ENCODE peak calls at places on chromosomes 5 and 9, in six cellular contexts. One of them, this sample, is unnamed.
A peak's percentile ranks its signal among the peaks of the same experiment; 100 is the strongest.

GRCh38 chr5:134124289-134125194 is 10.1 kb downstream of the TCF7 start:
- DNase-seq in CD8-positive, alpha-beta T cell: no peak
- DNase-seq in AG04450: no peak
- DNase-seq in cardiac muscle cell: no peak
- DNase-seq in fibroblast of pulmonary artery: no peak
- DNase-seq in cardiac fibroblast: no peak
- DNase-seq in this sample: peak; percentile 31

GRCh38 chr5:135423158-135423925 is 23.8 kb downstream of the DCANP1 start:
- DNase-seq in cardiac muscle cell: peak; percentile 30
- DNase-seq in AG04450: no peak
- DNase-seq in cardiac fibroblast: peak; percentile 20
- DNase-seq in CD8-positive, alpha-beta T cell: no peak
- DNase-seq in fibroblast of pulmonary artery: no peak
- DNase-seq in this sample: no peak

GRCh38 chr5:53557386-53557785 is 3.1 kb upstream of the NDUFS4 start:
- DNase-seq in cardiac muscle cell: no peak
- DNase-seq in AG04450: no peak
- DNase-seq in fibroblast of pulmonary artery: peak; percentile 45
- DNase-seq in CD8-positive, alpha-beta T cell: no peak
- DNase-seq in cardiac fibroblast: no peak
- DNase-seq in this sample: no peak

GRCh38 chr5:86807046-86807712 is 189.4 kb downstream of the COX7C start:
- DNase-seq in CD8-positive, alpha-beta T cell: no peak
- DNase-seq in cardiac muscle cell: no peak
- DNase-seq in cardiac fibroblast: no peak
- DNase-seq in fibroblast of pulmonary artery: no peak
- DNase-seq in AG04450: no peak
- DNase-seq in this sample: no peak

GRCh38 chr5:178399723-178400115 is 167.1 kb upstream of the PHYKPL start:
- DNase-seq in cardiac fibroblast: no peak
- DNase-seq in fibroblast of pulmonary artery: no peak
- DNase-seq in cardiac muscle cell: no peak
- DNase-seq in AG04450: no peak
- DNase-seq in CD8-positive, alpha-beta T cell: no peak
- DNase-seq in this sample: no peak

GRCh38 chr5:62281411-62281810 is 24.6 kb upstream of the KIF2A start:
- DNase-seq in CD8-positive, alpha-beta T cell: no peak
- DNase-seq in fibroblast of pulmonary artery: no peak
- DNase-seq in cardiac fibroblast: no peak
- DNase-seq in cardiac muscle cell: no peak
- DNase-seq in AG04450: no peak
- DNase-seq in this sample: no peak

GRCh38 chr5:88203977-88204735 is 64.5 kb downstream of the TMEM161B start:
- DNase-seq in fibroblast of pulmonary artery: no peak
- DNase-seq in CD8-positive, alpha-beta T cell: peak; percentile 25
- DNase-seq in AG04450: no peak
- DNase-seq in cardiac fibroblast: no peak
- DNase-seq in cardiac muscle cell: no peak
- DNase-seq in this sample: peak; percentile 64

GRCh38 chr5:29367176-29367833 is 1826.2 kb upstream of the CDH6 start:
- DNase-seq in fibroblast of pulmonary artery: no peak
- DNase-seq in AG04450: no peak
- DNase-seq in CD8-positive, alpha-beta T cell: no peak
- DNase-seq in cardiac fibroblast: no peak
- DNase-seq in cardiac muscle cell: no peak
- DNase-seq in this sample: no peak

GRCh38 chr9:112061152-112061740 is 113.9 kb downstream of the SUSD1 start:
- DNase-seq in cardiac fibroblast: peak; percentile 97
- DNase-seq in AG04450: peak; percentile 92
- DNase-seq in cardiac muscle cell: peak; percentile 97
- DNase-seq in CD8-positive, alpha-beta T cell: no peak
- DNase-seq in fibroblast of pulmonary artery: peak; percentile 99
- DNase-seq in this sample: peak; percentile 95

GRCh38 chr5:128271859-128272446 is 188.4 kb downstream of the SLC12A2 start:
- DNase-seq in AG04450: no peak
- DNase-seq in CD8-positive, alpha-beta T cell: no peak
- DNase-seq in fibroblast of pulmonary artery: peak; percentile 94
- DNase-seq in cardiac muscle cell: peak; percentile 83
- DNase-seq in cardiac fibroblast: peak; percentile 89
- DNase-seq in this sample: peak; percentile 57

GRCh38 chr9:28808042-28808441 is 1234.8 kb upstream of the C9orf72 start:
- DNase-seq in CD8-positive, alpha-beta T cell: no peak
- DNase-seq in cardiac muscle cell: peak; percentile 38
- DNase-seq in AG04450: no peak
- DNase-seq in cardiac fibroblast: peak; percentile 13
- DNase-seq in fibroblast of pulmonary artery: peak; percentile 74
- DNase-seq in this sample: peak; percentile 12

GRCh38 chr9:126150411-126151030 is 176.1 kb upstream of the MVB12B start:
- DNase-seq in AG04450: no peak
- DNase-seq in fibroblast of pulmonary artery: no peak
- DNase-seq in cardiac fibroblast: no peak
- DNase-seq in cardiac muscle cell: no peak
- DNase-seq in CD8-positive, alpha-beta T cell: no peak
- DNase-seq in this sample: no peak

GRCh38 chr5:175588709-175589429 is 69.0 kb upstream of the HRH2 start:
- DNase-seq in cardiac muscle cell: no peak
- DNase-seq in CD8-positive, alpha-beta T cell: no peak
- DNase-seq in cardiac fibroblast: no peak
- DNase-seq in AG04450: no peak
- DNase-seq in fibroblast of pulmonary artery: no peak
- DNase-seq in this sample: no peak

GRCh38 chr5:126002222-126002897 is 420.8 kb upstream of the GRAMD2B start:
- DNase-seq in cardiac fibroblast: peak; percentile 98
- DNase-seq in CD8-positive, alpha-beta T cell: no peak
- DNase-seq in AG04450: peak; percentile 44
- DNase-seq in fibroblast of pulmonary artery: peak; percentile 97
- DNase-seq in cardiac muscle cell: peak; percentile 96
- DNase-seq in this sample: peak; percentile 98

GRCh38 chr9:5438301-5439162 is 807 bp upstream of the PLGRKT start:
- DNase-seq in AG04450: no peak
- DNase-seq in fibroblast of pulmonary artery: peak; percentile 48
- DNase-seq in cardiac muscle cell: peak; percentile 47
- DNase-seq in cardiac fibroblast: peak; percentile 41
- DNase-seq in CD8-positive, alpha-beta T cell: no peak
- DNase-seq in this sample: no peak

GRCh38 chr5:107812570-107813141 is 141.9 kb upstream of the EFNA5 start:
- DNase-seq in cardiac muscle cell: peak; percentile 9
- DNase-seq in CD8-positive, alpha-beta T cell: no peak
- DNase-seq in AG04450: peak; percentile 66
- DNase-seq in fibroblast of pulmonary artery: peak; percentile 20
- DNase-seq in cardiac fibroblast: no peak
- DNase-seq in this sample: no peak

GRCh38 chr9:135584934-135585333 is 23.4 kb downstream of the PAEP start:
- DNase-seq in cardiac muscle cell: peak; percentile 65
- DNase-seq in fibroblast of pulmonary artery: peak; percentile 58
- DNase-seq in AG04450: no peak
- DNase-seq in CD8-positive, alpha-beta T cell: no peak
- DNase-seq in cardiac fibroblast: no peak
- DNase-seq in this sample: no peak

GRCh38 chr5:21680196-21680595 is 1172.9 kb downstream of the CDH12 start:
- DNase-seq in fibroblast of pulmonary artery: peak; percentile 86
- DNase-seq in cardiac fibroblast: peak; percentile 65
- DNase-seq in CD8-positive, alpha-beta T cell: no peak
- DNase-seq in AG04450: peak; percentile 72
- DNase-seq in cardiac muscle cell: peak; percentile 85
- DNase-seq in this sample: peak; percentile 91

GRCh38 chr9:95284152-95284551 is 33.4 kb downstream of the FANCC start:
- DNase-seq in CD8-positive, alpha-beta T cell: no peak
- DNase-seq in cardiac fibroblast: no peak
- DNase-seq in fibroblast of pulmonary artery: no peak
- DNase-seq in cardiac muscle cell: no peak
- DNase-seq in AG04450: peak; percentile 77
- DNase-seq in this sample: no peak

GRCh38 chr9:97983524-97984187 is 515 bp downstream of the ANP32B start:
- DNase-seq in AG04450: no peak
- DNase-seq in fibroblast of pulmonary artery: peak; percentile 35
- DNase-seq in CD8-positive, alpha-beta T cell: peak; percentile 32
- DNase-seq in cardiac fibroblast: peak; percentile 45
- DNase-seq in cardiac muscle cell: peak; percentile 50
- DNase-seq in this sample: no peak

GRCh38 chr9:124658165-124659017 is 112.7 kb downstream of the NR6A1 start:
- DNase-seq in AG04450: peak; percentile 93
- DNase-seq in cardiac fibroblast: peak; percentile 96
- DNase-seq in CD8-positive, alpha-beta T cell: no peak
- DNase-seq in cardiac muscle cell: peak; percentile 97
- DNase-seq in fibroblast of pulmonary artery: peak; percentile 97
- DNase-seq in this sample: peak; percentile 93

DNA sequence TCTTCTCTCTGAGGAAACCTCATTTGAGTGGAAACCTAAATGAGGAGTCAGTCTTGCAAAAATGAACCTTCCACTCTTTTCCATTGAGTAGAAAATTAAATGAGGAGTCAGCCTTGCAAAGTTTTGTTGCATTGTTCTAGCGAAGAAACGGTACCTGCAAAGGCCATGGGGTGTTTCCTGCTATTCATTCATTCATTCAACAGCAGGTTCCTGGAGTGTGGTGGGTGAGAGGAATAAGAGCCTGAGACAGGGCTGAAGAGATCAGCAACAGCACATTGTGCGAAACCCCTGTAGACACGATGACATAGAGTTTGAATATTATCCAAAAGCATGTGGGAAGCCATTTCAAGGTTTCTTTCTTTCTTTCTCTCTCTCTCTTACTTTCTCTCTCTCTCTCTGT is 14.6 kb upstream of the SETX start:
- DNase-seq in cardiac muscle cell: no peak
- DNase-seq in AG04450: no peak
- DNase-seq in fibroblast of pulmonary artery: no peak
- DNase-seq in CD8-positive, alpha-beta T cell: no peak
- DNase-seq in cardiac fibroblast: no peak
- DNase-seq in this sample: no peak
- H3K4me3 ChIP-seq in cardiac muscle cell: no peak overlapping the region
- H3K4me3 ChIP-seq in AG04450: no peak overlapping the region
- H3K4me3 ChIP-seq in fibroblast of pulmonary artery: no peak overlapping the region
- H3K4me3 ChIP-seq in CD8-positive, alpha-beta T cell: no peak overlapping the region
- H3K4me3 ChIP-seq in cardiac fibroblast: no peak overlapping the region
- H3K4me3 ChIP-seq in this sample: no peak overlapping the region

GRCh38 chr9:72150653-72151052 is 1.4 kb downstream of the GDA start:
- DNase-seq in AG04450: no peak
- DNase-seq in fibroblast of pulmonary artery: no peak
- DNase-seq in cardiac muscle cell: no peak
- DNase-seq in CD8-positive, alpha-beta T cell: no peak
- DNase-seq in cardiac fibroblast: no peak
- DNase-seq in this sample: no peak

GRCh38 chr9:72151099-72151498 is 1.9 kb downstream of the GDA start:
- DNase-seq in CD8-positive, alpha-beta T cell: no peak
- DNase-seq in cardiac muscle cell: no peak
- DNase-seq in fibroblast of pulmonary artery: no peak
- DNase-seq in AG04450: no peak
- DNase-seq in cardiac fibroblast: no peak
- DNase-seq in this sample: no peak

GRCh38 chr9:72150172-72150571 is 932 bp downstream of the GDA start:
- DNase-seq in CD8-positive, alpha-beta T cell: no peak
- DNase-seq in AG04450: no peak
- DNase-seq in cardiac muscle cell: no peak
- DNase-seq in fibroblast of pulmonary artery: no peak
- DNase-seq in cardiac fibroblast: no peak
- DNase-seq in this sample: no peak

GRCh38 chr9:72147676-72148075 is 1.6 kb upstream of the GDA start:
- DNase-seq in fibroblast of pulmonary artery: no peak
- DNase-seq in AG04450: no peak
- DNase-seq in cardiac fibroblast: no peak
- DNase-seq in cardiac muscle cell: no peak
- DNase-seq in CD8-positive, alpha-beta T cell: no peak
- DNase-seq in this sample: no peak

GRCh38 chr9:72149231-72149975 is at the start of gene GDA:
- DNase-seq in cardiac muscle cell: no peak
- DNase-seq in AG04450: no peak
- DNase-seq in fibroblast of pulmonary artery: no peak
- DNase-seq in CD8-positive, alpha-beta T cell: no peak
- DNase-seq in cardiac fibroblast: no peak
- DNase-seq in this sample: no peak
- TF ChIP-seq CTCF in cardiac muscle cell: no peak
- TF ChIP-seq CTCF in AG04450: no peak
- TF ChIP-seq CTCF in fibroblast of pulmonary artery: no peak
- TF ChIP-seq CTCF in CD8-positive, alpha-beta T cell: no peak
- TF ChIP-seq CTCF in cardiac fibroblast: no peak
- TF ChIP-seq CTCF in this sample: no peak

GRCh38 chr5:67221487-67222242 is 25.1 kb upstream of the CD180 start:
- DNase-seq in CD8-positive, alpha-beta T cell: no peak
- DNase-seq in AG04450: no peak
- DNase-seq in cardiac muscle cell: no peak
- DNase-seq in cardiac fibroblast: no peak
- DNase-seq in fibroblast of pulmonary artery: no peak
- DNase-seq in this sample: no peak
- H3K4me3 ChIP-seq in CD8-positive, alpha-beta T cell: peak overlapping the region; percentile 10
- H3K4me3 ChIP-seq in AG04450: no peak overlapping the region
- H3K4me3 ChIP-seq in cardiac muscle cell: no peak overlapping the region
- H3K4me3 ChIP-seq in cardiac fibroblast: no peak overlapping the region
- H3K4me3 ChIP-seq in fibroblast of pulmonary artery: no peak overlapping the region
- H3K4me3 ChIP-seq in this sample: no peak overlapping the region

DNA sequence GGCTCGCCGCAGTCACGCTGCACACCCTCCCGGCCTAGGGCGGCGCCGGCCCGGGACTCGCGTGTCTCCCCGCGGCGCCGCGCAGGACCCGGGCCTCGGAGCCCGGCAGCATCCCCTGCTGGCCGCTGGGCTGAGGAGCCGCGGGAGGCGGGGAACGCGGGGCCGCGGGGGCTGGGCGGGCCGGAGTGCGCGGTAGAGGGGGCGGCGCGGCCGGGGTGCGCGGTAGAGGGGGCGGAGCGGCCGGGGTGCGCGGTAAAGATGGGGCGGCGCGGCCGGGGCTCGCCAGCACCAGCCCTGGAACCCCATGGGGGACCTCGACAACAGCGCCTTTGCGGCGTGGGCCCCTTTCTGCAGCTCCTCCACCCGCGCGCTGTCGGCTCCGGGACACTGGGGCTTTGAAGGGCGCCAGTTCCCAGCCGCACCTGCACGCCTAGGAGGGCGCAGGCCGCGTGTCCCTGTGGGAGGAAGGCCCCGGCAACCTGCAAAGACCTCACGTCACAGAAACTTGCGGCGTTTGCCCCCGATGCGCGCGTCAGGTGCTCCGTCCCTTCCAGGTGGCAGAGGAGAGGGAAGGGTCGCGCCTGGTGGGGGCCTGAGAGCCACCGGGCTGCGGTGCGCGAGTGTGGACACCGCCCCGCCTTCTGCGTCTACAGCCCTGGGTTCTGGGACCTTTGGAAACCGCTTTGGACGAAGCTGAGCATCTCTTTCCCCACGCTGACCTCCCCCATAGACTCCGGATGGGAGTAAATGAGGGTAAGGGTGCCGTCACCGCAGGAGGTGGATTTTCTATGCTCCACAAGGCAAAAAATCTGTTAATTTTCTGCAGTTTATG is 49.6 kb downstream of the NSUN2 start:
- DNase-seq in CD8-positive, alpha-beta T cell: no peak
- DNase-seq in AG04450: no peak
- DNase-seq in cardiac fibroblast: peak; percentile 31
- DNase-seq in fibroblast of pulmonary artery: peak; percentile 4
- DNase-seq in cardiac muscle cell: peak; percentile 31
- DNase-seq in this sample: no peak
- TF ChIP-seq CTCF in CD8-positive, alpha-beta T cell: no peak
- TF ChIP-seq CTCF in AG04450: peak; percentile 35
- TF ChIP-seq CTCF in cardiac fibroblast: peak; percentile 11
- TF ChIP-seq CTCF in fibroblast of pulmonary artery: no peak
- TF ChIP-seq CTCF in cardiac muscle cell: peak; percentile 32
- TF ChIP-seq CTCF in this sample: peak; percentile 31

GRCh38 chr5:170442921-170443320 is 53.8 kb upstream of the KCNMB1 start:
- DNase-seq in cardiac muscle cell: no peak
- DNase-seq in CD8-positive, alpha-beta T cell: no peak
- DNase-seq in AG04450: no peak
- DNase-seq in fibroblast of pulmonary artery: no peak
- DNase-seq in cardiac fibroblast: no peak
- DNase-seq in this sample: no peak
- H3K4me3 ChIP-seq in cardiac muscle cell: no peak overlapping the region
- H3K4me3 ChIP-seq in CD8-positive, alpha-beta T cell: no peak overlapping the region
- H3K4me3 ChIP-seq in AG04450: no peak overlapping the region
- H3K4me3 ChIP-seq in fibroblast of pulmonary artery: no peak overlapping the region
- H3K4me3 ChIP-seq in cardiac fibroblast: no peak overlapping the region
- H3K4me3 ChIP-seq in this sample: no peak overlapping the region

This sample was measured in astrocyte of the cerebellum.